ENCODE peak calls at places on chromosomes 11 and 22, in ten cellular contexts. L is body of pancreas; R is sigmoid colon; W is tibial artery; Z is CD8-positive, alpha-beta T cell; H is cardiac muscle cell; S is breast epithelium; X is uterus; G is transverse colon; D is H9. Q is an unnamed sample.

GRCh38 chr11:110373061-110373702 is 56.6 kb upstream of the FDX1 start:
- DNase-seq in L (no peak), R (no peak), W (no peak), Z (no peak), H (no peak), S (no peak), X (no peak), G (no peak), D (no peak), Q (no peak)

GRCh38 chr11:102284008-102284407 is 33.3 kb upstream of the BIRC3 start:
- DNase-seq in L (no peak), R (no peak), W (no peak), Z (no peak), H (no peak), S (no peak), X (no peak), G (no peak), D (no peak), Q (no peak)

GRCh38 chr11:88475991-88476418 is 138.5 kb upstream of the CTSC start:
- DNase-seq in L (no peak), R (peak; percentile 67), W (no peak), Z (no peak), H (no peak), S (no peak), X (no peak), G (no peak), D (no peak), Q (no peak)

GRCh38 chr11:33168605-33169240 is 7.4 kb upstream of the CSTF3 start:
- DNase-seq in L (no peak), R (no peak), W (no peak), Z (no peak), H (no peak), S (no peak), X (no peak), G (no peak), D (no peak), Q (no peak)

GRCh38 chr11:125300791-125301218 is 136.3 kb downstream of the PKNOX2 start:
- DNase-seq in L (peak; percentile 36), R (no peak), W (no peak), Z (no peak), H (no peak), S (no peak), X (no peak), G (no peak), D (no peak), Q (no peak)

GRCh38 chr11:44923796-44924195 is 26.9 kb downstream of the TP53I11 start:
- DNase-seq in L (no peak), R (no peak), W (no peak), Z (no peak), H (no peak), S (no peak), X (no peak), G (no peak), D (no peak), Q (no peak)

GRCh38 chr11:86749376-86749775 is 51.0 kb upstream of the PRSS23 start:
- DNase-seq in L (no peak), R (no peak), W (no peak), Z (no peak), H (no peak), S (no peak), X (no peak), G (no peak), D (peak; percentile 45), Q (no peak)

GRCh38 chr11:116404143-116404800 is 368.5 kb downstream of the BUD13 start:
- DNase-seq in L (no peak), R (no peak), W (no peak), Z (no peak), H (no peak), S (no peak), X (no peak), G (no peak), D (no peak), Q (no peak)

GRCh38 chr11:11440149-11440548 is 87.1 kb upstream of the CSNK2A3 start:
- DNase-seq in L (no peak), R (no peak), W (no peak), Z (no peak), H (no peak), S (no peak), X (no peak), G (no peak), D (peak; percentile 43), Q (no peak)

GRCh38 chr22:30920407-30920806 is 48.2 kb downstream of the MORC2 start:
- DNase-seq in L (peak; percentile 70), R (peak; percentile 87), W (peak; percentile 79), Z (peak; percentile 91), H (peak; percentile 81), S (peak; percentile 74), X (peak; percentile 79), G (peak; percentile 80), D (peak; percentile 75), Q (peak; percentile 79)

GRCh38 chr11:5639953-5640352 is 15.2 kb downstream of the TRIM34 start:
- DNase-seq in L (no peak), R (no peak), W (no peak), Z (no peak), H (no peak), S (no peak), X (no peak), G (no peak), D (no peak), Q (no peak)

GRCh38 chr11:13440100-13440855 is 22.7 kb downstream of the BTBD10 start:
- DNase-seq in L (peak; percentile 34), R (no peak), W (peak; percentile 68), Z (no peak), H (peak; percentile 32), S (no peak), X (no peak), G (peak; percentile 27), D (no peak), Q (no peak)

GRCh38 chr22:19746726-19747125 is 13.9 kb upstream of the TBX1 start:
- DNase-seq in L (no peak), R (no peak), W (no peak), Z (no peak), H (no peak), S (no peak), X (no peak), G (no peak), D (no peak), Q (no peak)

GRCh38 chr11:19886498-19886897 is 173.9 kb downstream of the NAV2 start:
- DNase-seq in L (no peak), R (no peak), W (no peak), Z (no peak), H (no peak), S (no peak), X (no peak), G (no peak), D (no peak), Q (no peak)

GRCh38 chr11:14644396-14645246 is 1.0 kb downstream of the PDE3B start:
- DNase-seq in L (peak; percentile 51), R (peak; percentile 68), W (peak; percentile 67), Z (peak; percentile 54), H (peak; percentile 62), S (no peak), X (no peak), G (peak; percentile 43), D (peak; percentile 63), Q (peak; percentile 60)

GRCh38 chr11:2392241-2392959 is 8.2 kb upstream of the TSSC4 start:
- DNase-seq in L (no peak), R (no peak), W (no peak), Z (no peak), H (no peak), S (no peak), X (no peak), G (no peak), D (no peak), Q (no peak)
- TF ChIP-seq CTCF in L (no peak), R (no peak), W (no peak), Z (no peak), H (no peak), S (no peak), X (no peak), G (no peak), D (no peak), Q (no peak)

GRCh38 chr22:37647928-37648327 is 8.5 kb downstream of the SH3BP1 start:
- DNase-seq in L (peak; percentile 86), R (no peak), W (no peak), Z (no peak), H (no peak), S (no peak), X (no peak), G (peak; percentile 67), D (no peak), Q (no peak)

GRCh38 chr22:37641251-37641949 is 1.9 kb downstream of the SH3BP1 start:
- DNase-seq in L (no peak), R (no peak), W (peak; percentile 65), Z (no peak), H (no peak), S (no peak), X (no peak), G (peak; percentile 78), D (no peak), Q (no peak)

GRCh38 chr22:37650463-37651136 is 7.9 kb upstream of the PDXP start:
- DNase-seq in L (no peak), R (no peak), W (no peak), Z (no peak), H (no peak), S (no peak), X (no peak), G (no peak), D (no peak), Q (no peak)

GRCh38 chr22:37643225-37643847 is 3.9 kb downstream of the SH3BP1 start:
- DNase-seq in L (peak; percentile 86), R (peak; percentile 92), W (peak; percentile 87), Z (peak; percentile 93), H (peak; percentile 86), S (peak; percentile 89), X (peak; percentile 89), G (peak; percentile 93), D (peak; percentile 83), Q (peak; percentile 82)

DNA sequence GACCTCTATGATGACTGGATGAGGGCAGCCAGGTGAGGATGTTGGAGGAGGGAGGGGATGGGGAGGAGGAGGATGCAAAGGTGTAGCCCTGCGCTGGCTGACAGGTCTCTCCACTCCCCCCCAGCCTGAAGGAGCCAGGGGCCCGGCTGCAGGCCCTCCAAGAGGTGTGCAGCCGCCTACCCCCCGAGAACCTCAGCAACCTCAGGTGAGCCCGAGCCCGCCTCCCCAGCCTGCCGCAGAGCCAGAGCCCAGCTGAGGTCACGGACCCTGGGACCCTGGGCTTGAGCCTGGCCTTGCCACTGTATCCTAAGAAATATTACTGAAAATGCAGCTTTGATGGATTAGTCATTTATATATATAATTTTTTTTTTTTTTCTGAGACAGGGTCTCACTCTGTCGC is 7.8 kb downstream of the SH3BP1 start:
- DNase-seq in L (no peak), R (no peak), W (no peak), Z (no peak), H (no peak), S (no peak), X (no peak), G (no peak), D (no peak), Q (no peak)
- H3K27ac ChIP-seq in L (peak overlapping the region; percentile 78), R (no peak overlapping the region), W (no peak overlapping the region), Z (no peak overlapping the region), H (no peak overlapping the region), S (no peak overlapping the region), X (no peak overlapping the region), G (no peak overlapping the region), D (no peak overlapping the region), Q (no peak overlapping the region)

GRCh38 chr22:48753752-48754517 is 1073.7 kb downstream of the BRD1 start:
- DNase-seq in L (no peak), R (peak; percentile 38), W (no peak), Z (no peak), H (no peak), S (no peak), X (no peak), G (no peak), D (no peak), Q (no peak)
- H3K9me3 ChIP-seq in L (no peaks in the 10 kb centered on the region), R (no peaks in the 10 kb centered on the region), W (no peaks in the 10 kb centered on the region), Z (no peaks in the 10 kb centered on the region), H (no peaks in the 10 kb centered on the region), S (no peaks in the 10 kb centered on the region), X (no peaks in the 10 kb centered on the region), G (no peaks in the 10 kb centered on the region), D (no peaks in the 10 kb centered on the region), Q (no peaks in the 10 kb centered on the region)

GRCh38 chr11:8834379-8834778 is 76.6 kb upstream of the AKIP1 start:
- DNase-seq in L (no peak), R (no peak), W (no peak), Z (no peak), H (no peak), S (no peak), X (no peak), G (no peak), D (no peak), Q (no peak)
- TF ChIP-seq CTCF in L (no peak), R (no peak), W (no peak), Z (no peak), H (no peak), S (no peak), X (no peak), G (no peak), D (no peak), Q (no peak)